ENCODE peak calls at places on chromosome 3, in six cellular contexts. K, A, I, M, X and B are unnamed samples.

GRCh38 chr3:170356596-170357175 is 829 bp upstream of the SKIL start:
- DNase-seq in I (no peak), M (peak), X (peak), A (peak), K (peak), B (no peak)

GRCh38 chr3:189395825-189396224 is 224.1 kb downstream of the TPRG1 start:
- DNase-seq in A (no peak), M (no peak), I (no peak), X (no peak), K (no peak), B (no peak)

GRCh38 chr3:51974963-51975856 is at the start of gene ABHD14A:
- DNase-seq in I (peak), A (peak), X (peak), K (peak), M (no peak), B (no peak)

GRCh38 chr3:31979006-31979697 is 1.9 kb downstream of the OSBPL10 start:
- DNase-seq in X (no peak), K (no peak), A (no peak), M (no peak), I (no peak), B (no peak)

GRCh38 chr3:58161435-58162398 is 49.1 kb downstream of the DNASE1L3 start:
- DNase-seq in I (no peak), M (peak), X (no peak), K (peak), A (no peak), B (no peak)

GRCh38 chr3:4977889-4978258 is 1.4 kb upstream of the BHLHE40 start:
- DNase-seq in A (no peak), I (no peak), X (no peak), K (no peak), M (no peak), B (no peak)

GRCh38 chr3:15271030-15271429 is 61.4 kb downstream of the SH3BP5 start:
- DNase-seq in X (no peak), K (no peak), I (no peak), A (no peak), M (no peak), B (no peak)

GRCh38 chr3:51522273-51522981 is 16.1 kb upstream of the RAD54L2 start:
- DNase-seq in X (no peak), I (no peak), A (no peak), K (no peak), M (no peak), B (no peak)

GRCh38 chr3:42148982-42149432 is 57.9 kb downstream of the TRAK1 start:
- DNase-seq in X (peak), A (no peak), I (peak), K (peak), M (peak), B (no peak)

GRCh38 chr3:25021816-25022215 is 406.2 kb upstream of the RARB start:
- DNase-seq in I (no peak), X (no peak), M (no peak), A (no peak), K (no peak), B (no peak)

GRCh38 chr3:150091626-150092025 is 120.9 kb upstream of the PFN2 start:
- DNase-seq in X (no peak), K (no peak), M (no peak), A (no peak), I (no peak), B (no peak)

GRCh38 chr3:132464066-132464465 is 46.8 kb downstream of the DNAJC13 start:
- DNase-seq in M (no peak), K (no peak), I (no peak), A (no peak), X (no peak), B (no peak)